ENCODE peak calls at places on chromosomes 12 and 14, in five cellular contexts. W is A172; D is stimulated activated naive CD8-positive, alpha-beta T cell treated with anti-CD3 and anti-CD28 coated beads, Interleukin-15, Interleukin-2, amounts not matched to agents 100 U/mL and 50 U/mL, for 24 hours; C is mesenchymal stem cell; P is cardiac muscle cell. H is an unnamed sample.

GRCh38 chr14:96267336-96267735 is 11.3 kb downstream of the BDKRB1 start:
- DNase-seq in C (peak), P (peak), W (peak), D (no peak), H (no peak)

GRCh38 chr12:12010277-12011031 is 60.3 kb upstream of the BCL2L14 start:
- DNase-seq in D (peak), W (peak), P (peak), C (peak), H (peak)

GRCh38 chr12:99111600-99111999 is 466.5 kb downstream of the APAF1 start:
- DNase-seq in P (no peak), C (no peak), W (no peak), D (no peak), H (no peak)

GRCh38 chr12:51884676-51885229 is 3.1 kb upstream of the ANKRD33 start:
- DNase-seq in C (peak), P (no peak), D (no peak), W (peak), H (peak)

GRCh38 chr12:100187068-100187467 is 13.5 kb upstream of the ACTR6 start:
- DNase-seq in P (no peak), C (no peak), W (no peak), D (no peak), H (no peak)

GRCh38 chr14:68394113-68394718 is 398.7 kb downstream of the ZFP36L1 start:
- DNase-seq in P (no peak), W (no peak), C (no peak), D (no peak), H (no peak)

GRCh38 chr14:96989293-96989692 is 192.1 kb downstream of the VRK1 start:
- DNase-seq in C (no peak), D (no peak), P (no peak), W (no peak), H (no peak)

GRCh38 chr12:121719926-121720414 is 7.4 kb downstream of the TMEM120B start:
- DNase-seq in D (no peak), C (peak), W (peak), P (peak), H (peak)

GRCh38 chr14:73879027-73879426 is 7.6 kb upstream of the ZNF410 start:
- DNase-seq in C (peak), P (no peak), D (no peak), W (peak), H (no peak)

GRCh38 chr14:21024668-21025373 is at the start of gene NDRG2:
- DNase-seq in P (peak), D (peak), W (no peak), C (peak), H (no peak)

GRCh38 chr12:68374315-68374982 is 42.3 kb upstream of the MDM1 start:
- DNase-seq in D (no peak), P (no peak), C (no peak), W (no peak), H (no peak)

GRCh38 chr14:42193426-42193766 is 586.7 kb downstream of the LRFN5 start:
- DNase-seq in D (no peak), P (no peak), C (no peak), W (no peak), H (no peak)

H was measured in HT1080.